ENCODE peak calls at places on chromosomes 13 and 19, in nine cellular contexts. W is heart left ventricle, F is AG08395, I is sigmoid colon, Z is ELR, D is EH, Q is left ventricle myocardium superior, P is esophagus muscularis mucosa, J is anterior cingulate cortex. V is an unnamed sample.

GRCh38 chr13:19057588-19058340 is 123.9 kb downstream of the TUBA3C start:
- DNase-seq in W (no peak), F (no peak), I (no peak), Z (no peak), D (no peak), Q (no peak), P (peak), J (no peak), V (no peak)

GRCh38 chr19:48754950-48755645 is at the start of gene FGF21:
- DNase-seq in W (peak), F (no peak), I (no peak), Z (no peak), D (peak), Q (no peak), P (no peak), J (no peak), V (no peak)

GRCh38 chr13:106942558-106942957 is 374.6 kb upstream of the ARGLU1 start:
- DNase-seq in W (no peak), F (no peak), I (no peak), Z (no peak), D (no peak), Q (no peak), P (no peak), J (no peak), V (no peak)

GRCh38 chr13:50463662-50464061 is 379.8 kb downstream of the DLEU7 start:
- DNase-seq in W (no peak), F (no peak), I (no peak), Z (no peak), D (peak), Q (no peak), P (no peak), J (no peak), V (no peak)

GRCh38 chr13:72180253-72180952 is 313.4 kb upstream of the DACH1 start:
- DNase-seq in W (no peak), F (peak), I (no peak), Z (peak), D (peak), Q (no peak), P (no peak), J (no peak), V (no peak)

GRCh38 chr13:20489185-20489820 is 36.4 kb downstream of the CRYL1 start:
- DNase-seq in W (peak), F (no peak), I (no peak), Z (no peak), D (no peak), Q (no peak), P (no peak), J (peak), V (peak)

GRCh38 chr19:49475995-49476880 is 2.2 kb downstream of the FLT3LG start:
- DNase-seq in W (peak), F (peak), I (peak), Z (peak), D (no peak), Q (peak), P (no peak), J (peak), V (no peak)

GRCh38 chr19:35017507-35017906 is 12.8 kb upstream of the SCN1B start:
- DNase-seq in W (no peak), F (no peak), I (peak), Z (no peak), D (no peak), Q (no peak), P (no peak), J (peak), V (no peak)

GRCh38 chr19:45668342-45668871 is 386 bp downstream of the GIPR start:
- DNase-seq in W (no peak), F (no peak), I (no peak), Z (no peak), D (no peak), Q (no peak), P (no peak), J (no peak), V (no peak)

GRCh38 chr13:113153810-113154748 is 4.4 kb upstream of the PROZ start:
- DNase-seq in W (peak), F (peak), I (peak), Z (peak), D (peak), Q (peak), P (peak), J (peak), V (peak)

GRCh38 chr13:48411281-48412099 is 1.4 kb downstream of the LPAR6 start:
- DNase-seq in W (peak), F (peak), I (no peak), Z (peak), D (peak), Q (no peak), P (no peak), J (no peak), V (no peak)

GRCh38 chr13:112895521-112896465 is 73.2 kb upstream of the MCF2L start:
- DNase-seq in W (no peak), F (no peak), I (no peak), Z (no peak), D (no peak), Q (peak), P (no peak), J (no peak), V (no peak)

GRCh38 chr13:65653548-65654078 is 1576.5 kb downstream of the PCDH9 start:
- DNase-seq in W (no peak), F (no peak), I (no peak), Z (peak), D (peak), Q (no peak), P (no peak), J (no peak), V (no peak)

GRCh38 chr13:63024458-63024857 is 1608.8 kb upstream of the PCDH20 start:
- DNase-seq in W (no peak), F (no peak), I (no peak), Z (no peak), D (no peak), Q (no peak), P (no peak), J (no peak), V (no peak)

GRCh38 chr19:53525922-53526321 is 12.0 kb upstream of the ZNF331 start:
- DNase-seq in W (no peak), F (no peak), I (no peak), Z (no peak), D (no peak), Q (no peak), P (no peak), J (no peak), V (no peak)

GRCh38 chr13:40508112-40508511 is 158.3 kb downstream of the FOXO1 start:
- DNase-seq in W (no peak), F (peak), I (no peak), Z (no peak), D (peak), Q (no peak), P (no peak), J (no peak), V (no peak)

GRCh38 chr19:54644056-54644455 is 13.8 kb downstream of the LILRB1 start:
- DNase-seq in W (peak), F (no peak), I (peak), Z (no peak), D (no peak), Q (no peak), P (no peak), J (peak), V (no peak)

GRCh38 chr19:5905072-5905778 is 553 bp downstream of the VMAC start:
- DNase-seq in W (peak), F (no peak), I (no peak), Z (no peak), D (no peak), Q (no peak), P (no peak), J (no peak), V (no peak)

GRCh38 chr19:10274589-10274988 is 3.7 kb downstream of the ICAM1 start:
- DNase-seq in W (no peak), F (no peak), I (no peak), Z (no peak), D (no peak), Q (no peak), P (no peak), J (no peak), V (no peak)

GRCh38 chr13:94416454-94417080 is 62.9 kb downstream of the DCT start:
- DNase-seq in W (no peak), F (no peak), I (no peak), Z (peak), D (peak), Q (no peak), P (no peak), J (no peak), V (no peak)

GRCh38 chr13:114142640-114143490 is 10.4 kb upstream of the RASA3 start:
- DNase-seq in W (peak), F (no peak), I (peak), Z (no peak), D (peak), Q (no peak), P (no peak), J (no peak), V (no peak)

GRCh38 chr13:43785166-43785680 is 1.5 kb downstream of the ENOX1 start:
- DNase-seq in W (no peak), F (no peak), I (no peak), Z (no peak), D (no peak), Q (no peak), P (no peak), J (no peak), V (no peak)

GRCh38 chr19:8209111-8209964 is at the start of gene CERS4:
- DNase-seq in W (peak), F (no peak), I (peak), Z (peak), D (peak), Q (peak), P (no peak), J (peak), V (peak)

GRCh38 chr13:20024706-20025105 is 66.2 kb downstream of the ZMYM2 start:
- DNase-seq in W (no peak), F (no peak), I (no peak), Z (no peak), D (no peak), Q (no peak), P (no peak), J (no peak), V (no peak)

GRCh38 chr19:35006342-35006998 is 6.3 kb downstream of the GRAMD1A start:
- DNase-seq in W (peak), F (no peak), I (no peak), Z (peak), D (peak), Q (no peak), P (no peak), J (no peak), V (no peak)

GRCh38 chr13:114101831-114102520 is 30.4 kb downstream of the RASA3 start:
- DNase-seq in W (peak), F (no peak), I (peak), Z (no peak), D (no peak), Q (peak), P (no peak), J (no peak), V (no peak)

GRCh38 chr13:104773775-104774174 is 1707.6 kb upstream of the SLC10A2 start:
- DNase-seq in W (no peak), F (peak), I (no peak), Z (peak), D (peak), Q (no peak), P (no peak), J (no peak), V (no peak)

GRCh38 chr13:113833111-113833830 is 30.6 kb downstream of the GAS6 start:
- DNase-seq in W (no peak), F (no peak), I (no peak), Z (no peak), D (no peak), Q (no peak), P (no peak), J (no peak), V (no peak)

GRCh38 chr19:40578442-40578908 is 1.8 kb downstream of the SHKBP1 start:
- DNase-seq in W (no peak), F (peak), I (no peak), Z (peak), D (peak), Q (no peak), P (no peak), J (peak), V (no peak)

GRCh38 chr13:113106666-113107065 is 1.1 kb downstream of the F7 start:
- DNase-seq in W (no peak), F (no peak), I (no peak), Z (no peak), D (no peak), Q (peak), P (no peak), J (no peak), V (no peak)

GRCh38 chr19:33325920-33326319 is 23.6 kb upstream of the CEBPA start:
- DNase-seq in W (no peak), F (no peak), I (peak), Z (no peak), D (peak), Q (peak), P (no peak), J (peak), V (no peak)

GRCh38 chr19:34654796-34655195 is 22.2 kb downstream of the SCGB2B2 start:
- DNase-seq in W (no peak), F (no peak), I (no peak), Z (no peak), D (no peak), Q (no peak), P (no peak), J (no peak), V (no peak)

GRCh38 chr13:60230593-60230992 is 66.9 kb upstream of the DIAPH3 start:
- DNase-seq in W (no peak), F (peak), I (no peak), Z (no peak), D (peak), Q (no peak), P (no peak), J (no peak), V (no peak)

GRCh38 chr13:28680541-28680940 is 21.6 kb downstream of the POMP start:
- DNase-seq in W (no peak), F (no peak), I (no peak), Z (no peak), D (no peak), Q (no peak), P (no peak), J (no peak), V (no peak)

GRCh38 chr19:50969413-50969760 is at the start of gene KLK6:
- DNase-seq in W (no peak), F (no peak), I (no peak), Z (no peak), D (no peak), Q (no peak), P (no peak), J (peak), V (no peak)

GRCh38 chr13:24270639-24271131 is 38.7 kb upstream of the C1QTNF9 start:
- DNase-seq in W (peak), F (peak), I (peak), Z (peak), D (peak), Q (peak), P (no peak), J (peak), V (peak)